ENCODE peak calls at places on chromosome 6, in four cellular contexts. W is GM12864, A is AG08395, H is dermis blood vessel endothelial cell. E is an unnamed sample.

GRCh38 chr6:134245041-134245440 is 72.9 kb downstream of the SGK1 start:
- DNase-seq in H (no peak), A (no peak), W (no peak), E (no peak)

GRCh38 chr6:132298344-132298949 is 102.8 kb downstream of the MOXD1 start:
- DNase-seq in W (peak), H (peak), A (peak), E (peak)

GRCh38 chr6:106939848-106940247 is 34.7 kb downstream of the CD24 start:
- DNase-seq in A (no peak), H (no peak), W (no peak), E (no peak)

GRCh38 chr6:4658486-4658885 is 117.7 kb upstream of the CDYL start:
- DNase-seq in H (no peak), W (no peak), A (no peak), E (peak)

GRCh38 chr6:12001004-12001705 is 11.0 kb upstream of the HIVEP1 start:
- DNase-seq in H (no peak), A (peak), W (no peak), E (no peak)

GRCh38 chr6:90538651-90539050 is 48.2 kb downstream of the MAP3K7 start:
- DNase-seq in A (no peak), W (no peak), H (peak), E (no peak)

GRCh38 chr6:85569323-85569722 is 24.3 kb downstream of the SNX14 start:
- DNase-seq in A (peak), H (peak), W (no peak), E (no peak)

GRCh38 chr6:145772846-145773245 is 37.5 kb upstream of the EPM2A start:
- DNase-seq in A (no peak), H (no peak), W (no peak), E (no peak)

GRCh38 chr6:38091626-38092025 is 272.1 kb downstream of the ZFAND3 start:
- DNase-seq in A (no peak), H (no peak), W (no peak), E (no peak)

GRCh38 chr6:105783333-105783945 is 302.7 kb upstream of the PRDM1 start:
- DNase-seq in H (no peak), A (no peak), W (no peak), E (no peak)

GRCh38 chr6:119962505-119962904 is 612.9 kb upstream of the MAN1A1 start:
- DNase-seq in A (no peak), H (no peak), W (no peak), E (no peak)

GRCh38 chr6:17816921-17817611 is 110.3 kb upstream of the NUP153 start:
- DNase-seq in A (no peak), H (no peak), W (no peak), E (no peak)

GRCh38 chr6:35062676-35063574 is 78.2 kb downstream of the TCP11 start:
- DNase-seq in W (no peak), A (no peak), H (peak), E (no peak)